ENCODE peak calls at places on chromosomes 7 and 10, in four cellular contexts. D is GM12878, Q is HepG2, V is H1. X is an unnamed sample.

GRCh38 chr7:5425507-5426225 is 2.0 kb upstream of the TNRC18 start:
- DNase-seq in D (no peak), Q (peak; percentile 88), V (peak; percentile 80), X (peak; percentile 88)

GRCh38 chr10:114519756-114520288 is 115.5 kb upstream of the AFAP1L2 start:
- DNase-seq in D (no peak), Q (no peak), V (no peak), X (no peak)

GRCh38 chr10:131078131-131078881 is 233.2 kb downstream of the TCERG1L start:
- DNase-seq in D (no peak), Q (no peak), V (no peak), X (no peak)

GRCh38 chr7:84536256-84536870 is 341.8 kb upstream of the SEMA3A start:
- DNase-seq in D (no peak), Q (no peak), V (no peak), X (no peak)

GRCh38 chr7:78970440-78970916 is 483.0 kb downstream of the MAGI2 start:
- DNase-seq in D (no peak), Q (no peak), V (no peak), X (no peak)

GRCh38 chr10:15461353-15462108 is 90.4 kb upstream of the FAM171A1 start:
- DNase-seq in D (no peak), Q (no peak), V (no peak), X (no peak)

GRCh38 chr7:92988941-92989540 is 128.7 kb downstream of the SAMD9 start:
- DNase-seq in D (no peak), Q (no peak), V (no peak), X (no peak)

GRCh38 chr7:47625861-47626444 is 44.0 kb upstream of the TNS3 start:
- DNase-seq in D (no peak), Q (no peak), V (no peak), X (peak; percentile 80)

GRCh38 chr10:29608476-29609301 is 26.1 kb downstream of the SVIL start:
- DNase-seq in D (no peak), Q (no peak), V (no peak), X (no peak)

GRCh38 chr10:10725196-10725595 is 292.5 kb upstream of the CELF2 start:
- DNase-seq in D (no peak), Q (no peak), V (no peak), X (no peak)

GRCh38 chr7:16430133-16430532 is 8.8 kb upstream of the CRPPA start:
- DNase-seq in D (no peak), Q (no peak), V (no peak), X (no peak)
- TF ChIP-seq SUZ12 in D (no peak), Q (no peak), V (no peak), X (no peak)

DNA sequence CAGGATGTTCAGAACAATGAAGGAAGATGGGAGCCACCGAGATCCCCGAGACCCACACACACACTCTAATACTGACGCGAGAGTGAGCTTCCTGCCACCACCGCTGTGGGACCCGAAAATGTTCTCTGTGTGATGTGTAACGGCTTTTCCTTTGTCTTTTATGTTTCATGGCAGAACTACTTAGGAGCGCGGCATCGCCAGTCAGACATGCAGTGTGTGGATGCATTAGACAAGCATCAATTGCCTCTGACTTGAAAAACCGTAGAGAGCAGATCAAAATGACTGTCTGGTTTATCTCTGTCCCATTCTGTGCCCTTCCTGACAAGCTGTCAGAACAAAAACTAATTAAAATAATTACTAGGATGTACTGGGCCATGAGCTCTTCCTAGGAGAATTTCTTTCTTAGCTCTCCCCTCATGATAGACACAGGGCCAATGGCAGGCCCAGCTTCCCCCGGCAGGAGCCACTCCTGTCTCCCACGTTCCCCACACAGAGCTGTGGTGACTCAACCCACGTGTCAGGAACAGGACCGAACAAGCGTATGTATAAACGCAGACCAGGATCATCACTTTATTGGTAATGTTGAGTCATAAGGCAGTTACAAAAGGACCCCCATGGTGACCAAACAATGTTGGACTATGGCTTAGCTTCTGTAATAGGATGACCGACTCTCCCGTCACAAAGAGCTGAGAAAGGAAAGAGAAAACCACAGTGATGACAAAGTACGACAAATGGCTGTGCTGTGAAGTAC is 705.0 kb downstream of the PARD3 start:
- DNase-seq in D (no peak), Q (no peak), V (no peak), X (no peak)
- H3K9ac ChIP-seq in D (no peak overlapping the region), Q (no peak overlapping the region), V (no peak overlapping the region), X (no peak overlapping the region)

DNA sequence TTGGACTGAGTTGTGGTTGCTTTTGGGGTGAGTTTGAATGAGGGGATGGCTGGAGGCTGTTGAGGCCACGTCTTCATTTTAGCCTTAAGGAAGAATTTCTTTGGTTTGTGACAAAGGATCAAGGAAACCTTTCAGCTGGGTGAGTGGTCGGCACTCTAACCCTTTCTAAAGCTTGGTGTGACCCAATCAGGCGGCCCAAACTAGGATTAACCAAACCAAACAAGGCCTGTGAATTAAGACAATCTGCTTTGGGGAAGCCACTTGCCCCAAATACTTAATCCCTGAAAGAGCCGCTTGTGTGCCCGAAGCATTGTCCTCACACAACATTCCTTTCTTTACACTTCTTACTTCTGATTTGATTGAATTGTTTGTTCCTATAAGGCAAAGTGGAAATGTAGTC is 272.5 kb upstream of the BMPER start:
- DNase-seq in D (no peak), Q (no peak), V (no peak), X (no peak)
- TF ChIP-seq ZNF274 in D (no peak), Q (no peak), V (no peak), X (no peak)

DNA sequence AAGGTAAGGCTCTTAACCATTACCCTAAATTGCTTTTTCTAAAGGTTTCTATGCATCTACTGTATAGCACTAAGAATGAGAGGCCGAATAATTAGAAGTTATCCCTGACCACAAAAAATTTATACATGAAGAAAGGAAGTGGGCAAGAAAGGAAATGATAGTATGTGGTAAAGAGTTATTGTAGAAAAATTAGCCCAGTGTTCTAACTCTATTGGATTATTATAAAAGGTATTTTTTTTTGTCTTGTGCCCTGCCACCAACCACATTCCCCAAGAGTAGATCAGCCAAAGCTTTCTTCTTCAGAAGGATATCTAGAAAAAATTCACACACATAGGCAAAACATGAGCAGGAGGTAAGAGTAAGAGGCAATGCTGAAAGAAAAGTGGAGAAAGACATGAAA is 45.4 kb downstream of the DKK1 start:
- DNase-seq in D (no peak), Q (no peak), V (no peak), X (no peak)
- TF ChIP-seq SUZ12 in D (no peak), Q (no peak), V (no peak), X (no peak)

GRCh38 chr7:127937066-127937680 is 94.1 kb downstream of the LRRC4 start:
- DNase-seq in D (no peak), Q (no peak), V (no peak), X (no peak)
- H3K9ac ChIP-seq in D (no peak overlapping the region), Q (no peak overlapping the region), V (no peak overlapping the region), X (no peak overlapping the region)

GRCh38 chr10:101867931-101868330 is 24.3 kb upstream of the KCNIP2 start:
- DNase-seq in D (no peak), Q (no peak), V (no peak), X (no peak)
- TF ChIP-seq ZNF274 in D (no peak), Q (no peak), V (no peak), X (no peak)

DNA sequence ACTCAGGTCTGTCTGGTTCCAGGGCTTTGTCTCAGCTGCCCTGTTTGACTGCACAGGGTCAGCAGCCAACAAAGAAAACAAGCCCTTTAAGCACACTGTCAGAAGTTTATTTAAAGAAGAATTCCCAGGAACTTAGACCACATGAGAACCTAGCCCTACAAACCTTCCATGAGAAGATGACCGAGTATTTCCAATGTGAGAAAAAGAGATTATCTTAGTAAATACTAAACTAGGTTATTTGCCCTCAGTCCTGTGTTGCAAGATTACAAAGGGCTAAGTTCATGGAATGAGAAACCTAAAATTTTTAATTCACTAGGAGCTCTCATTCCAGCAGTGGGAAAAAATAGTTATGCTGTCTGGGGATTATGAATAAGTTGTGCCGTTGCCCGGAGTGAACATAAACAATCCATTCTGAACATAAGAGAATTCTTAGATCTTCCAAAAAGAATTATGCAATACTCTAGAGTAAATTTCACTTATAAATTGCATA is 46.7 kb downstream of the NOC3L start:
- DNase-seq in D (no peak), Q (peak; percentile 67), V (no peak), X (no peak)
- TF ChIP-seq SUZ12 in D (no peak), Q (no peak), V (no peak), X (no peak)

GRCh38 chr7:490461-491291 is 29.0 kb downstream of the PDGFA start:
- DNase-seq in D (peak; percentile 8), Q (no peak), V (no peak), X (no peak)
- H3K9ac ChIP-seq in D (no peak overlapping the region), Q (peak overlapping the region; percentile 6), V (no peak overlapping the region), X (peak overlapping the region; percentile 66)